ENCODE peak calls at places on chromosomes 5 and 9, in nine cellular contexts. X is psoas muscle; P is uterus; Y is CD8-positive, alpha-beta T cell; F is A549; K is heart right ventricle; M is body of pancreas; V is OCI-LY7; U is kidney. T is an unnamed sample. For H3K4me1, the result is how much of the 10 kb centered on the place peaks cover.

GRCh38 chr9:69822091-69822750 is 1.6 kb downstream of the CFAP95 start:
- DNase-seq in X (no peak), F (no peak), U (no peak), M (no peak), Y (no peak), K (no peak), V (no peak), P (no peak), T (no peak)

GRCh38 chr5:151664694-151665583 is 21.8 kb downstream of the SPARC start:
- DNase-seq in F (no peak), X (peak), V (no peak), U (no peak), P (peak), K (peak), Y (no peak), M (peak), T (no peak)

GRCh38 chr5:114500756-114501155 is 138.9 kb downstream of the KCNN2 start:
- DNase-seq in U (no peak), X (no peak), V (no peak), F (no peak), Y (no peak), K (no peak), M (no peak), P (no peak), T (no peak)

GRCh38 chr9:129773262-129774048 is 20.6 kb upstream of the PTGES start:
- DNase-seq in U (no peak), M (peak), P (no peak), X (peak), Y (no peak), K (no peak), F (peak), V (no peak), T (peak)

GRCh38 chr9:136784249-136784996 is 6.7 kb upstream of the TMEM141 start:
- DNase-seq in U (no peak), V (peak), K (no peak), P (no peak), M (no peak), X (no peak), Y (no peak), F (peak), T (no peak)

GRCh38 chr5:122093415-122093814 is 15.4 kb upstream of the LOX start:
- DNase-seq in U (no peak), K (no peak), Y (no peak), P (no peak), F (no peak), V (no peak), X (no peak), M (no peak), T (no peak)

GRCh38 chr9:70435948-70436347 is 21.5 kb upstream of the KLF9 start:
- DNase-seq in U (no peak), Y (no peak), K (no peak), M (peak), V (no peak), P (no peak), F (no peak), X (no peak), T (no peak)

GRCh38 chr5:139014726-139015125 is 139.6 kb upstream of the LRRTM2 start:
- DNase-seq in V (no peak), X (no peak), U (no peak), M (peak), F (peak), P (no peak), Y (no peak), K (no peak), T (no peak)

GRCh38 chr9:130137081-130137869 is 34.9 kb upstream of the NCS1 start:
- DNase-seq in U (no peak), M (no peak), P (no peak), V (no peak), X (peak), K (no peak), F (no peak), Y (no peak), T (no peak)

GRCh38 chr9:109733690-109734089 is 46.3 kb upstream of the PALM2AKAP2 start:
- DNase-seq in F (no peak), U (no peak), V (no peak), P (no peak), M (no peak), X (no peak), K (no peak), Y (no peak), T (no peak)

GRCh38 chr9:14345586-14346237 is 31.8 kb upstream of the NFIB start:
- DNase-seq in M (no peak), F (no peak), Y (no peak), U (no peak), V (no peak), P (no peak), X (peak), K (no peak), T (peak)

GRCh38 chr5:4275232-4275631 is 679.6 kb downstream of the IRX1 start:
- DNase-seq in P (no peak), M (no peak), K (no peak), Y (no peak), U (no peak), X (no peak), V (no peak), F (no peak), T (no peak)

DNA sequence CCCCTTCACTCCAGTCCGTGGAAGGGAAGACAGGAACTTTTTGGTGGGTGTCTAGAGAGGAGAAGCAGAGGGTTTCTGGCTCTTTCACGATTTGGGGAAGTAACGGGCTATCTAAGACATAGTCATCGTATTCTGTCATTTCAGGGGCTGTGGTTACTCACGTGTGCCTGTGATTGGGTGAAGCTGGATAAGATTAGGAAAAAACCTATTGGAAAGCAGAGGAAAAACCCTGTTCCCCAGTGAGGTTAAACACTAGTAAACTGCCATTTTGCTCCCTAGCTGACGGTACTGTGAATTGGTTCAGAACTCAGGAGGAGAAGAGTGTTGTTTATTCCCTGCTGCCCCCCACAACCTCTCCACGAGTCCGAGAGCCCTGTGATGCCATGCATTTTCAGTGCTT is 45.0 kb upstream of the ROR2 start:
- DNase-seq in K (no peak), M (no peak), Y (no peak), P (no peak), X (no peak), V (no peak), F (no peak), U (no peak), T (no peak)
- H3K4me1 ChIP-seq in K (under half), M (under half), Y (under half), P (under half), X (under half), V (under half), F (under half), U (under half), T (under half)

GRCh38 chr5:58406394-58406793 is 53.5 kb downstream of the PLK2 start:
- DNase-seq in K (no peak), P (no peak), Y (no peak), M (no peak), U (no peak), X (no peak), F (no peak), V (no peak), T (no peak)

GRCh38 chr5:58405175-58405574 is 54.7 kb downstream of the PLK2 start:
- DNase-seq in P (no peak), Y (no peak), F (no peak), K (no peak), X (no peak), V (no peak), U (no peak), M (no peak), T (no peak)

GRCh38 chr5:58403822-58404433 is 56.0 kb downstream of the PLK2 start:
- DNase-seq in K (no peak), U (no peak), M (no peak), F (no peak), X (no peak), V (no peak), P (no peak), Y (no peak), T (no peak)

GRCh38 chr5:58407042-58407709 is 52.7 kb downstream of the PLK2 start:
- DNase-seq in V (no peak), Y (no peak), F (peak), U (no peak), P (no peak), K (no peak), X (no peak), M (no peak), T (no peak)

GRCh38 chr5:58404734-58405133 is 55.2 kb downstream of the PLK2 start:
- DNase-seq in X (no peak), V (no peak), U (no peak), K (no peak), P (no peak), F (no peak), Y (no peak), M (no peak), T (no peak)
- TF ChIP-seq CTCF in X (no peak), V (no peak), U (no peak), K (no peak), P (no peak), F (no peak), Y (no peak), M (no peak), T (no peak)

DNA sequence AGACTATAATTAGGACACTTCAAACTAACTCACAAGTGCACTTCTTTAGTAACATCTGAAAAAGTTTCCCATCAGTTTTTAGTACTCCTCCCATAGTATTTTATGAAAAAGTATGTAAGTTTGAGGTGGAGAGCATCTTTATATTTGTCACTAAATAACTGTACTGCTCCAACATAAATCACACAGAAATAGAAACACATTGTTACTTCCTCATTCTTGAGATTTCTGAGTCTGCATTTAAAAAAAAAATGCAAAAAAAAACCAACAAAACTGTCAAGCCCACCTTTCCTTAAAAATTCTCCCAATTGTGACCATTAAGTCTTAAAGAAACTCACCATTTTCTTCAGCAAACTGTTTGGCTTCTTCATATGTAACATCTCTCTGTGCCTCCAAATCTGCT is 18.7 kb downstream of the RAB14 start:
- DNase-seq in U (no peak), Y (no peak), V (peak), M (no peak), P (no peak), K (no peak), F (no peak), X (no peak), T (no peak)
- H3K4me1 ChIP-seq in U (under half), Y (under half), V (under half), M (half or more), P (under half), K (under half), F (half or more), X (under half), T (under half)

DNA sequence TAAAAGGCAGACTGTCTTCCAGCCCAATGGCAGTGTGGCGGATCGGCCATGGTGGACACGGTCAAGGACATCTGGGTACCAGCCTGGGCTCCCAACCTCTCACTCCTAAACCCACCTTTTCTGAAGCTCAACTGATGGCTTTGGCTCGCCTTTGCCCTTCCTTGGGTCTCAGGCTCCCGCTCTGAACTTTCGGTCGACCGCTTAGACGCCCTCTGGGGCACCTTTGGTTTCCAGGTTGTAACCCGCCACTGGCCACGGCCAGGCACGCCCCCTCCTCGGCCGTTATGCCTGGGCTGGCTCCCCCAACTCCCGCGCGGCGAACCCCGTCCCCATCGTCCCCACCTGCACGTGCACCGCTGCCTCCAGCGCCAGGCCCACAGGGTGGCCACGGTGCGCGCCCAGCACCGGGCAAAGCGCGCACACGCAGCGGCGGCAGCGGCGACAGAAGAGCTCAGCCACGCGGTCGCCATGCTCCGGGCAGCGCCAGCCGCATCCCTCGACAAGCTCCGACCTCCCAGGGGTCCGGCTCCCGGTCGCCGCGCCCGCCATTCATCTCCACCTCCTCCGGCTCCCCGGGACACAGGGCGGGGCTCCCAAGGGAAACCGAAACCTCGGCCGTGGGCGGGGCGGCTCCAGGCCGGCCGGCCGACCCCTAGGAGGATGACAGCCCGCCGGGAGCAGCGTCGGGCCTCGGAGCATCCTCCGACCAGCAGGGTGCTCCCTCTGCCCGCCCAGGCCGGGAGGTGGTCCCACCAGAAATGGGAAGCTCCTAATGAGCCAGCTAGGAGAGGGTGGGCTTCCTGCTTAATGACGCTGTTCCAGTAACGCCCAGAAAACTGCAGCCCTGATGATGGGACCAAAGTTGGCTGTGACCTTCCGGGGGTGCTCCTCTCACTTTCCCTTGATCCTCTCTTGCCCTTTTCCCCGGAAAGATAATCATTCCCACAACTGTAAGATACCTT is at the start of gene TRIM14:
- DNase-seq in Y (peak), U (peak), F (peak), M (peak), K (peak), X (peak), V (peak), P (peak), T (peak)
- TF ChIP-seq CTCF in Y (no peak), U (no peak), F (peak), M (no peak), K (no peak), X (no peak), V (peak), P (no peak), T (peak)

DNA sequence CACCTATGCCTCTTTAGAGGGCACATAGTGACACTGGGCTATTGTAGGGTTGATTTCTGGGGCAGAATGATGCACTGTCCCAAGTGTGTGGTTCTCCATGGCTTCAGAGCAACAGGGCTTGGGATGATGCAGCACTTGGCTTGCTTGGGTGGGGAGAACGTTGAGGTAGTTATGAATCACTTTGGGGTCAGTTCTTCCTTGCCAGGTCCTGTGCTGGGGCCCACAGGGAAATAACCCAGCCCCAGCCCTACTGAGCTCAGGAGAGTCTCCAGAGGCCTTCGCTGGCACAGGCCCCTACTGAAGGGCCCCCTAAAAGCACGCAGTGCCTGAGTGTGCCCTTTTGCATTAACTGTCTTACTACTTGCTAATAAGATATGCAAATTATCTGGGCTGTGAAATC is 24.2 kb downstream of the JADE2 start:
- DNase-seq in X (no peak), Y (no peak), K (no peak), M (no peak), V (no peak), U (no peak), P (no peak), F (no peak), T (no peak)
- H3K4me1 ChIP-seq in X (under half), Y (under half), K (half or more), M (under half), V (half or more), U (under half), P (under half), F (half or more), T (under half)